ENCODE peak calls at places on chromosome 19, in eight cellular contexts. E is DND-41, G is tibial artery, R is SK-N-SH, V is pancreas, I is body of pancreas, Z is IMR-90, M is WERI-Rb-1. H is an unnamed sample.

GRCh38 chr19:743168-743687 is 7.7 kb upstream of the MISP start:
- DNase-seq in Z (no peak), G (no peak), V (no peak), I (peak; percentile 35), R (no peak), E (no peak), M (no peak), H (peak; percentile 84)

GRCh38 chr19:11381535-11382369 is 2.4 kb downstream of the EPOR start:
- DNase-seq in E (no peak), V (peak; percentile 66), I (peak; percentile 52), G (no peak), M (peak; percentile 84), R (peak; percentile 82), Z (peak; percentile 88), H (peak; percentile 93)

GRCh38 chr19:49896863-49897621 is at the start of gene IL4I1:
- DNase-seq in E (no peak), R (no peak), G (peak; percentile 58), M (no peak), Z (peak; percentile 42), I (no peak), V (no peak), H (no peak)

GRCh38 chr19:1041272-1041834 is 1.4 kb downstream of the ABCA7 start:
- DNase-seq in E (no peak), M (no peak), Z (no peak), V (no peak), R (no peak), G (no peak), I (no peak), H (no peak)

GRCh38 chr19:8396563-8397203 is 6.5 kb downstream of the RAB11B start:
- DNase-seq in R (peak; percentile 86), E (peak; percentile 75), M (peak; percentile 74), V (peak; percentile 77), G (no peak), Z (peak; percentile 39), I (peak; percentile 64), H (peak; percentile 51)

GRCh38 chr19:49057636-49058234 is at the start of gene CGB7:
- DNase-seq in I (peak; percentile 79), M (no peak), R (peak; percentile 87), G (peak; percentile 64), E (no peak), Z (peak; percentile 35), V (peak; percentile 85), H (peak; percentile 87)

GRCh38 chr19:44747739-44748425 is 626 bp upstream of the BCL3 start:
- DNase-seq in M (no peak), Z (peak; percentile 61), R (peak; percentile 63), V (peak; percentile 80), G (peak; percentile 73), E (peak; percentile 6), I (peak; percentile 69), H (peak; percentile 53)

GRCh38 chr19:383922-384800 is 24.8 kb downstream of the C2CD4C start:
- DNase-seq in G (no peak), R (peak; percentile 84), Z (no peak), V (no peak), M (peak; percentile 86), E (no peak), I (peak; percentile 40), H (no peak)

GRCh38 chr19:38685666-38686529 is 38.4 kb downstream of the ACTN4 start:
- DNase-seq in V (peak; percentile 38), R (peak; percentile 56), G (no peak), Z (peak; percentile 73), E (no peak), I (peak; percentile 44), M (peak; percentile 76), H (peak; percentile 72)

GRCh38 chr19:934865-935422 is 9.1 kb downstream of the ARID3A start:
- DNase-seq in M (no peak), G (peak; percentile 82), E (no peak), R (peak; percentile 85), V (peak; percentile 96), I (peak; percentile 99), Z (peak; percentile 49), H (no peak)

GRCh38 chr19:39602224-39602623 is at the start of gene LGALS13:
- DNase-seq in I (no peak), G (no peak), R (no peak), Z (no peak), M (no peak), V (no peak), E (no peak), H (no peak)

GRCh38 chr19:10826236-10826635 is 9.8 kb downstream of the TMED1 start:
- DNase-seq in R (peak; percentile 38), I (no peak), Z (no peak), V (no peak), E (no peak), M (no peak), G (no peak), H (no peak)

GRCh38 chr19:40610396-40611064 is 9.4 kb downstream of the LTBP4 start:
- DNase-seq in M (no peak), G (peak; percentile 58), R (peak; percentile 90), E (peak; percentile 18), V (peak; percentile 79), I (peak; percentile 82), Z (no peak), H (no peak)

GRCh38 chr19:56142087-56142787 is 1.1 kb downstream of the ZNF444 start:
- DNase-seq in Z (no peak), I (peak; percentile 93), G (no peak), E (no peak), M (no peak), V (peak; percentile 65), R (no peak), H (peak; percentile 94)

GRCh38 chr19:40466219-40467006 is at the start of gene SPTBN4:
- DNase-seq in Z (no peak), M (no peak), V (peak; percentile 69), E (no peak), R (no peak), G (peak; percentile 46), I (peak; percentile 32), H (no peak)

GRCh38 chr19:7149956-7150705 is 80.6 kb downstream of the ZNF557 start:
- DNase-seq in G (no peak), Z (no peak), I (no peak), E (no peak), M (no peak), R (peak; percentile 19), V (no peak), H (no peak)

GRCh38 chr19:17754634-17755532 is 3.6 kb downstream of the FCHO1 start:
- DNase-seq in V (no peak), I (no peak), M (no peak), E (no peak), G (no peak), Z (no peak), R (no peak), H (no peak)

GRCh38 chr19:35346193-35347052 is 1.3 kb upstream of the FFAR1 start:
- DNase-seq in G (no peak), E (peak; percentile 40), R (no peak), I (peak; percentile 14), Z (no peak), V (peak; percentile 45), M (no peak), H (peak; percentile 37)

GRCh38 chr19:19033426-19034203 is at the start of the genes ARMC6 and SUGP2:
- DNase-seq in M (peak; percentile 85), G (peak; percentile 79), Z (peak; percentile 84), V (peak; percentile 95), R (peak; percentile 99), E (peak; percentile 94), I (peak; percentile 87), H (peak; percentile 85)
- TF ChIP-seq CTCF in M (no peak), G (peak; percentile 10), Z (no peak), V (no peak), R (no peak), E (no peak), I (no peak), H (peak; percentile 13)

DNA sequence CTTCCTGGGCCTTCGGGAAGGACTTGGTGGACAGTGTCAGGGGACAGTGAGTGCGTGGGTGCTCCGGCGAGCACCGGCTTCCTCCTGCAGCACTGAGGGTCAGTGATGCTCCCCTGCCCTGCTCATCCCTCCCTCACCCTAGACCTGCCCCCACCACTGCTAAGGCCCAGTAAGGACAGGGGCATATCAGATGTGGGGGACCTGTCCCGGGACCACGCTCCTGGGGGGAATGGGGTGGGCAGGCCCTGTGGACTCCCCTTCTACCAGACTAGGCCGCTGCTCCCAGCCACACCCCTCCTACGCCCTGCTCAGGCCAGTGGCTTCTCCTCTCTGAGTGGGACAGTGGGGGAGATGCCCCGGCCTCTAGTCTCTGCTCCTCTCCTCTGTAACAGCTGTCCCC is 3.2 kb downstream of the MICOS13 start:
- DNase-seq in R (no peak), Z (no peak), E (no peak), I (no peak), V (no peak), G (no peak), M (no peak), H (no peak)
- H3K4me3 ChIP-seq in R (no peak overlapping the region), Z (no peak overlapping the region), E (no peak overlapping the region), I (no peak overlapping the region), V (no peak overlapping the region), G (no peak overlapping the region), M (no peak overlapping the region), H (no peak overlapping the region)

DNA sequence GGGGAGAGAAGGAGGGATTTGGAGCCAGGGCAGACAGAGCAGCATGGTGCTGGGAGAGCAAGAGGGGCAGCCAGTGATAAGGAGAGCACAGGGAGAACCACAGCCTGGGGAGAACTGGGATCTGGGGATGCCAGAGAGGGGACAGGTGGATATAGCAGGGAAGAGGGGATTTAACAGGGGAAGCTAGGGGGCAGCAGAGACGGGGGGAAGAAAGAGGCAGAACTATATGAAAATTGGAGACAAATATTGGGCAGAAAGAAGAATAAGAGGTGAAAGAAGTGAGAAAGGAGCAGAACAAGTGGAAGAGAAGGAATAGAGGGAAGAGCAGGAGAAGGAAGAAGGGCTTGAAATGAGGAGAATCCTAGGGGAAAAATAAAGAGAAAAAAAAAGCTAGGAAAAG is 6.5 kb upstream of the ZNF528 start:
- DNase-seq in I (no peak), E (no peak), R (no peak), M (peak; percentile 27), Z (no peak), G (no peak), V (no peak), H (no peak)
- TF ChIP-seq CTCF in I (no peak), E (peak; percentile 32), R (no peak), M (peak; percentile 11), Z (no peak), G (no peak), V (no peak), H (no peak)

GRCh38 chr19:21020298-21021227 is at the start of gene ZNF430:
- DNase-seq in I (peak; percentile 91), G (peak; percentile 97), E (peak; percentile 97), R (peak; percentile 87), Z (peak; percentile 90), M (peak; percentile 97), V (peak; percentile 88), H (peak; percentile 97)

GRCh38 chr19:21023901-21024300 is 3.4 kb downstream of the ZNF430 start:
- DNase-seq in M (no peak), G (no peak), V (no peak), R (no peak), E (no peak), Z (peak; percentile 65), I (no peak), H (no peak)

GRCh38 chr19:21028969-21029268 is 8.5 kb downstream of the ZNF430 start:
- DNase-seq in R (no peak), V (no peak), E (no peak), M (no peak), G (no peak), I (no peak), Z (no peak), H (no peak)

DNA sequence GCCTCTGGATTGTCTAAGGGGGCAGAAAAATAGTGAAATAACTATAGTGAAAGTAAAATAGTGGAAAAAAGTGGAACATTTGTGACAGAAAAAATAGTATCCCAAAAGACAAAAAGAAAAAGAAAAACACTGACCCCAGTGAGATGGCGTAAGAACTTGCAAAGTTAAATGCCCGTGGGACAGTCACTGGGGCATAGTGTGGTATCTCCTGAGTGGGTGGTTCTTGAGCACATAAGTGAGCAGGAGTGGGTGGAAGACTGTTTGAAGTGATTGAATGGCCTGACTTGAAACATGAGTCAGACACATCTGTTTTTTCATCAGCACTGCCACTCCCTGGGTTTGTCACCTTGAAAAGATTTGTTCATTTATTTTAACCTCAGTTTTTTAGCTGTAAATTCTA is 2.5 kb downstream of the ZNF430 start:
- DNase-seq in E (peak; percentile 17), M (no peak), G (no peak), Z (peak; percentile 66), I (no peak), V (no peak), R (no peak), H (no peak)
- H3K4me3 ChIP-seq in E (peak overlapping the region; percentile 90), M (no peak overlapping the region), G (no peak overlapping the region), Z (no peak overlapping the region), I (no peak overlapping the region), V (no peak overlapping the region), R (no peak overlapping the region), H (no peak overlapping the region)